ENCODE peak calls at places on chromosomes 1 and 21, in four cellular contexts. One of them, this sample, is unnamed.
A peak's percentile ranks its signal among the peaks of the same experiment; 100 is the strongest.

GRCh38 chr1:154557939-154558609 is 388 bp downstream of the UBE2Q1 start:
- DNase-seq in K562: peak; percentile 85
- DNase-seq in HepG2: no peak
- DNase-seq in H1: no peak
- DNase-seq in this sample: no peak

GRCh38 chr1:147815503-147815902 is 55.1 kb upstream of the GJA5 start:
- DNase-seq in K562: peak; percentile 13
- DNase-seq in H1: no peak
- DNase-seq in HepG2: no peak
- DNase-seq in this sample: no peak

GRCh38 chr1:54859687-54860391 is 27.2 kb downstream of the DHCR24 start:
- DNase-seq in H1: no peak
- DNase-seq in HepG2: no peak
- DNase-seq in K562: no peak
- DNase-seq in this sample: no peak

GRCh38 chr1:46552357-46553237 is 1.1 kb upstream of the KNCN start:
- DNase-seq in H1: no peak
- DNase-seq in K562: no peak
- DNase-seq in HepG2: peak; percentile 16
- DNase-seq in this sample: no peak

GRCh38 chr1:34066921-34067603 is 98.0 kb downstream of the CSMD2 start:
- DNase-seq in K562: no peak
- DNase-seq in HepG2: no peak
- DNase-seq in H1: no peak
- DNase-seq in this sample: no peak

GRCh38 chr21:20396798-20397197 is 601.4 kb upstream of the NCAM2 start:
- DNase-seq in HepG2: no peak
- DNase-seq in H1: no peak
- DNase-seq in K562: no peak
- DNase-seq in this sample: no peak

GRCh38 chr1:7558041-7558461 is 213.0 kb upstream of the VAMP3 start:
- DNase-seq in K562: no peak
- DNase-seq in H1: no peak
- DNase-seq in HepG2: no peak
- DNase-seq in this sample: no peak

GRCh38 chr1:26408604-26409003 is 2.0 kb upstream of the LIN28A start:
- DNase-seq in K562: peak; percentile 62
- DNase-seq in H1: no peak
- DNase-seq in HepG2: peak; percentile 46
- DNase-seq in this sample: no peak

GRCh38 chr1:78102082-78102481 is 56.3 kb downstream of the GIPC2 start:
- DNase-seq in K562: no peak
- DNase-seq in HepG2: no peak
- DNase-seq in H1: no peak
- DNase-seq in this sample: no peak

GRCh38 chr21:45109831-45110492 is 35.6 kb downstream of the ADARB1 start:
- DNase-seq in H1: no peak
- DNase-seq in K562: no peak
- DNase-seq in HepG2: no peak
- DNase-seq in this sample: peak; percentile 94

GRCh38 chr1:192986110-192986747 is 72.9 kb downstream of the UCHL5 start:
- DNase-seq in HepG2: no peak
- DNase-seq in K562: peak; percentile 57
- DNase-seq in H1: no peak
- DNase-seq in this sample: no peak

GRCh38 chr1:242140871-242141270 is 142.0 kb upstream of the MAP1LC3C start:
- DNase-seq in HepG2: no peak
- DNase-seq in H1: no peak
- DNase-seq in K562: no peak
- DNase-seq in this sample: no peak

GRCh38 chr1:223417444-223417843 is 24.2 kb downstream of the CCDC185 start:
- DNase-seq in H1: no peak
- DNase-seq in HepG2: peak; percentile 49
- DNase-seq in K562: no peak
- DNase-seq in this sample: no peak

GRCh38 chr21:17343055-17343454 is 169.8 kb upstream of the CXADR start:
- DNase-seq in H1: no peak
- DNase-seq in K562: no peak
- DNase-seq in HepG2: peak; percentile 32
- DNase-seq in this sample: no peak

GRCh38 chr1:113898243-113898814 is 6.3 kb downstream of the AP4B1 start:
- DNase-seq in HepG2: no peak
- DNase-seq in H1: no peak
- DNase-seq in K562: no peak
- DNase-seq in this sample: no peak

GRCh38 chr21:41120997-41121396 is 47.0 kb upstream of the BACE2 start:
- DNase-seq in K562: no peak
- DNase-seq in HepG2: no peak
- DNase-seq in H1: no peak
- DNase-seq in this sample: no peak

GRCh38 chr1:107460009-107460408 is 319.2 kb downstream of the NTNG1 start:
- DNase-seq in H1: no peak
- DNase-seq in HepG2: no peak
- DNase-seq in K562: no peak
- DNase-seq in this sample: peak; percentile 40

GRCh38 chr21:42174173-42174572 is 44.8 kb upstream of the ABCG1 start:
- DNase-seq in K562: peak; percentile 82
- DNase-seq in HepG2: no peak
- DNase-seq in H1: no peak
- DNase-seq in this sample: peak; percentile 13

GRCh38 chr1:96355961-96356360 is 365.6 kb upstream of the PTBP2 start:
- DNase-seq in H1: no peak
- DNase-seq in K562: no peak
- DNase-seq in HepG2: no peak
- DNase-seq in this sample: no peak

GRCh38 chr1:115258302-115258866 is 79.7 kb downstream of the NGF start:
- DNase-seq in HepG2: no peak
- DNase-seq in K562: no peak
- DNase-seq in H1: no peak
- DNase-seq in this sample: no peak

GRCh38 chr1:43618521-43619313 is 31.2 kb upstream of the KDM4A start:
- DNase-seq in HepG2: no peak
- DNase-seq in H1: no peak
- DNase-seq in K562: no peak
- DNase-seq in this sample: no peak

GRCh38 chr1:155038602-155039307 is 5.1 kb downstream of the DCST1 start:
- DNase-seq in HepG2: no peak
- DNase-seq in K562: no peak
- DNase-seq in H1: no peak
- DNase-seq in this sample: no peak

GRCh38 chr1:201459052-201459451 is 9.9 kb downstream of the PHLDA3 start:
- DNase-seq in H1: no peak
- DNase-seq in HepG2: no peak
- DNase-seq in K562: no peak
- DNase-seq in this sample: no peak

GRCh38 chr1:201461783-201462441 is 7.1 kb downstream of the PHLDA3 start:
- DNase-seq in K562: peak; percentile 88
- DNase-seq in HepG2: peak; percentile 56
- DNase-seq in H1: no peak
- DNase-seq in this sample: no peak

GRCh38 chr1:201459775-201460174 is 9.2 kb downstream of the PHLDA3 start:
- DNase-seq in HepG2: no peak
- DNase-seq in H1: no peak
- DNase-seq in K562: no peak
- DNase-seq in this sample: no peak

GRCh38 chr1:201461193-201461657 is 7.8 kb downstream of the PHLDA3 start:
- DNase-seq in K562: no peak
- DNase-seq in HepG2: peak; percentile 73
- DNase-seq in H1: no peak
- DNase-seq in this sample: no peak

GRCh38 chr1:201460783-201461182 is 8.2 kb downstream of the PHLDA3 start:
- DNase-seq in HepG2: no peak
- DNase-seq in K562: no peak
- DNase-seq in H1: no peak
- DNase-seq in this sample: no peak
- TF ChIP-seq GABPA in HepG2: no peak
- TF ChIP-seq GABPA in K562: no peak
- TF ChIP-seq GABPA in H1: no peak
- TF ChIP-seq GABPA in this sample: no peak

GRCh38 chr1:18484726-18485125 is 4.0 kb downstream of the KLHDC7A start:
- DNase-seq in H1: no peak
- DNase-seq in HepG2: no peak
- DNase-seq in K562: no peak
- DNase-seq in this sample: no peak
- TF ChIP-seq SRF in H1: no peak
- TF ChIP-seq SRF in HepG2: no peak
- TF ChIP-seq SRF in K562: no peak
- TF ChIP-seq SRF in this sample: no peak

GRCh38 chr1:21313886-21314796 is 23.9 kb upstream of the ECE1 start:
- DNase-seq in K562: no peak
- DNase-seq in H1: no peak
- DNase-seq in HepG2: no peak
- DNase-seq in this sample: no peak
- TF ChIP-seq GABPA in K562: no peak
- TF ChIP-seq GABPA in H1: no peak
- TF ChIP-seq GABPA in HepG2: no peak
- TF ChIP-seq GABPA in this sample: no peak

DNA sequence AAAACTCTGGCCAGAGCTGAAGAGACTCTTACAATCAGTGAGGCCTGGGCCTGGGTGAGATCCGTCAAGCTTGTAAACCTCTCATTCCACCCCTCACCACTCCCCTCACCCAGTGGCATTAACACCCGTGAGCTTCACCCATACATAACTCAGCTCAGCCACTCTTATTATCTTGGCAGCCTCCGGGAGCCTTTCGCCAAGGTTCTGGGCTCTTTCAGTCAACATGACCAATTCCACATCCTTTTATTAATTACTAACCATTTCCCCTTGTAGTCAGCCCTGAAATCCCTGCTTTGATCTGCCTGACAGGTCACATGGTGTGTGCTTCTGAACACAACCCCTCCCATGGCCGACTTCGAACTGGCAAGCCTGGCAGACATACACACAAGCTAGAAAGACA is 134.8 kb downstream of the SETD4 start:
- DNase-seq in H1: no peak
- DNase-seq in HepG2: peak; percentile 83
- DNase-seq in K562: peak; percentile 59
- DNase-seq in this sample: no peak
- TF ChIP-seq SRF in H1: no peak
- TF ChIP-seq SRF in HepG2: no peak
- TF ChIP-seq SRF in K562: no peak
- TF ChIP-seq SRF in this sample: no peak

DNA sequence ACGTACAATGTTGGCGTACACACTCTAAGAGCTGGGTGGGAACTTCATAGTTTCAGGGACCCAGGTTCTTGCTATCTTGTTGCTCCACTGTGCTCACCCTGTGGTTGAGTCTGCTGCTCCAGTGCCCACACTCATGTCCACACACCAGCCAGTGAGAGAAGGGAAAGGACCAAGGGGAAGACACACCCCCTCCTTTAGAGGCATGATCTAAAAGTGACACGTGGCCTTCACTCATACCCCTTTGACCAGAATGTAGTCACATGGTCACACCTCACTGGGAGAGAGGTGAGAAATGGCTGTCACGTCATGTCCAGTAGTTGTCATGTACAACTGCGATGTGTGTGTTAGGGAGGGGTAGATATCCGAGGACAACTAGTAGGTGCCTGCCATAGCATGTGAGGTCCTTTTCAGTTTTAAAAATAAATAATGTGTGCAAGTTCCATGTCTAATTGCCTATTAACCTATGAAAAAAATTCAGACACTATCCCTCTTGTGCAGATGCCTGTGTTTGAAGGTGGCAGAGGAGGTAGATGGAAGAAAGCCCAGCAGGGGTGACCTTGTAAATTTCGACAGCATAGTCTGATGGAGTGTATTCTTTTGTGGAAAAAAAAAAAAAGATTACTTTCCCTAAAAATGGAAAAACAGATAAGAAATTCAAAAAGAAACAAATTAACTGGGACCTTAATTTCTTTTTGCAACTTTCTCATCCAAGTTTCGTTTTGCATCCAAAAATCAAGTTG is 149.6 kb downstream of the C1orf21 start:
- DNase-seq in H1: no peak
- DNase-seq in K562: no peak
- DNase-seq in HepG2: no peak
- DNase-seq in this sample: no peak
- TF ChIP-seq GABPA in H1: no peak
- TF ChIP-seq GABPA in K562: no peak
- TF ChIP-seq GABPA in HepG2: no peak
- TF ChIP-seq GABPA in this sample: no peak

GRCh38 chr1:156154317-156154749 is 948 bp downstream of the SEMA4A start:
- DNase-seq in H1: no peak
- DNase-seq in K562: no peak
- DNase-seq in HepG2: no peak
- DNase-seq in this sample: peak; percentile 81
- TF ChIP-seq SRF in H1: no peak
- TF ChIP-seq SRF in K562: no peak
- TF ChIP-seq SRF in HepG2: no peak
- TF ChIP-seq SRF in this sample: no peak

This sample was measured in GM12878.